ENCODE peak calls at places on chromosomes 12 and 14, in nine cellular contexts. W is mucosa of descending colon, P is psoas muscle, B is K562, Z is ovary, D is breast epithelium, G is uterus, U is endothelial cell of umbilical vein, M is thyroid gland. S is an unnamed sample. For H3K4me1, the result is how much of the 10 kb centered on the place peaks cover.

GRCh38 chr14:20587489-20588154 is at the start of gene RNASE11:
- DNase-seq in D (no peak), W (no peak), Z (no peak), M (peak), P (no peak), G (no peak), U (no peak), B (no peak), S (no peak)

GRCh38 chr12:119692410-119692809 is 24.5 kb downstream of the PRKAB1 start:
- DNase-seq in M (no peak), P (no peak), D (no peak), B (no peak), G (no peak), Z (no peak), U (peak), W (no peak), S (no peak)

GRCh38 chr12:25135531-25136154 is 59.3 kb downstream of the DNAI7 start:
- DNase-seq in W (peak), D (no peak), G (no peak), M (peak), Z (no peak), P (no peak), U (no peak), B (no peak), S (no peak)

GRCh38 chr14:91827746-91828145 is 39.6 kb downstream of the TC2N start:
- DNase-seq in B (no peak), D (no peak), Z (no peak), M (no peak), G (no peak), P (no peak), U (no peak), W (no peak), S (no peak)

GRCh38 chr14:76782885-76783566 is 21.8 kb downstream of the VASH1 start:
- DNase-seq in Z (peak), D (no peak), P (no peak), U (no peak), G (no peak), B (no peak), W (no peak), M (no peak), S (peak)

GRCh38 chr14:26828741-26829140 is 230.9 kb upstream of the NOVA1 start:
- DNase-seq in G (no peak), M (no peak), D (no peak), Z (no peak), W (no peak), B (no peak), U (no peak), P (no peak), S (no peak)

GRCh38 chr12:119842380-119842779 is 34.7 kb downstream of the CIT start:
- DNase-seq in P (no peak), Z (no peak), G (no peak), M (no peak), U (no peak), D (no peak), W (no peak), B (no peak), S (no peak)

GRCh38 chr14:93033983-93034670 is 81.6 kb downstream of the ITPK1 start:
- DNase-seq in Z (no peak), U (no peak), M (no peak), B (peak), D (no peak), P (no peak), G (no peak), W (no peak), S (no peak)

GRCh38 chr14:80523518-80524117 is 312.3 kb upstream of the DIO2 start:
- DNase-seq in P (no peak), G (no peak), Z (no peak), M (no peak), B (no peak), W (peak), D (no peak), U (peak), S (no peak)

GRCh38 chr12:27434673-27435565 is 11.6 kb upstream of the SMCO2 start:
- DNase-seq in P (no peak), M (peak), U (peak), W (peak), D (no peak), G (no peak), B (peak), Z (no peak), S (no peak)

GRCh38 chr14:90758959-90759358 is 57.3 kb downstream of the TTC7B start:
- DNase-seq in P (peak), D (no peak), W (peak), U (peak), Z (peak), B (no peak), M (peak), G (peak), S (peak)

GRCh38 chr12:130162267-130162666 is at the start of gene FZD10:
- DNase-seq in W (peak), M (peak), D (no peak), Z (peak), G (peak), P (no peak), U (no peak), B (no peak), S (peak)

GRCh38 chr12:130164931-130165330 is 2.7 kb downstream of the FZD10 start:
- DNase-seq in P (no peak), D (no peak), W (no peak), G (no peak), M (no peak), U (no peak), B (no peak), Z (no peak), S (no peak)

GRCh38 chr12:130162771-130163460 is 652 bp downstream of the FZD10 start:
- DNase-seq in D (no peak), G (no peak), U (no peak), Z (no peak), B (no peak), P (no peak), W (no peak), M (no peak), S (no peak)

GRCh38 chr12:130164216-130164542 is 1.9 kb downstream of the FZD10 start:
- DNase-seq in P (no peak), M (no peak), G (no peak), U (no peak), D (no peak), B (no peak), W (no peak), Z (no peak), S (no peak)

DNA sequence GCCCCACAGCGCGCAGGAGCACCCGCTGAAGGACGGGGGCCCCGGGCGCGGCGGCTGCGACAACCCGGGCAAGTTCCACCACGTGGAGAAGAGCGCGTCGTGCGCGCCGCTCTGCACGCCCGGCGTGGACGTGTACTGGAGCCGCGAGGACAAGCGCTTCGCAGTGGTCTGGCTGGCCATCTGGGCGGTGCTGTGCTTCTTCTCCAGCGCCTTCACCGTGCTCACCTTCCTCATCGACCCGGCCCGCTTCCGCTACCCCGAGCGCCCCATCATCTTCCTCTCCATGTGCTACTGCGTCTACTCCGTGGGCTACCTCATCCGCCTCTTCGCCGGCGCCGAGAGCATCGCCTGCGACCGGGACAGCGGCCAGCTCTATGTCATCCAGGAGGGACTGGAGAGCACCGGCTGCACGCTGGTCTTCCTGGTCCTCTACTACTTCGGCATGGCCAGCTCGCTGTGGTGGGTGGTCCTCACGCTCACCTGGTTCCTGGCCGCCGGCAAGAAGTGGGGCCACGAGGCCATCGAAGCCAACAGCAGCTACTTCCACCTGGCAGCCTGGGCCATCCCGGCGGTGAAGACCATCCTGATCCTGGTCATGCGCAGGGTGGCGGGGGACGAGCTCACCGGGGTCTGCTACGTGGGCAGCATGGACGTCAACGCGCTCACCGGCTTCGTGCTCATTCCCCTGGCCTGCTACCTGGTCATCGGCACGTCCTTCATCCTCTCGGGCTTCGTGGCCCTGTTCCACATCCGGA is 1.4 kb downstream of the FZD10 start:
- DNase-seq in D (no peak), P (no peak), B (no peak), Z (no peak), U (no peak), G (no peak), M (no peak), W (no peak), S (no peak)
- H3K4me3 ChIP-seq in D (peak), P (peak), B (no peak), Z (no peak), U (no peak), G (no peak), M (no peak), W (no peak), S (no peak)

GRCh38 chr12:2851931-2852330 is 4.9 kb downstream of the TEX52 start:
- DNase-seq in B (no peak), M (no peak), D (no peak), Z (no peak), U (no peak), P (no peak), G (no peak), W (no peak), S (no peak)

GRCh38 chr12:2854669-2855453 is 2.0 kb downstream of the TEX52 start:
- DNase-seq in B (no peak), M (no peak), G (no peak), P (no peak), D (no peak), W (peak), Z (no peak), U (no peak), S (peak)

GRCh38 chr12:2855546-2855945 is 1.3 kb downstream of the TEX52 start:
- DNase-seq in D (no peak), B (no peak), W (no peak), G (no peak), P (no peak), U (no peak), Z (no peak), M (no peak), S (no peak)

GRCh38 chr12:2856051-2856450 is 788 bp downstream of the TEX52 start:
- DNase-seq in M (no peak), W (no peak), Z (no peak), B (no peak), U (no peak), G (no peak), D (no peak), P (no peak), S (no peak)

GRCh38 chr12:2853626-2854025 is 3.2 kb downstream of the TEX52 start:
- DNase-seq in U (peak), B (peak), P (peak), G (peak), W (peak), M (peak), D (peak), Z (peak), S (peak)
- TF ChIP-seq CTCF in U (peak), B (peak), P (peak), G (peak), W (peak), M (peak), D (peak), Z (peak), S (peak)

GRCh38 chr14:54105898-54106297 is 149.3 kb upstream of the BMP4 start:
- DNase-seq in M (peak), Z (no peak), W (no peak), U (no peak), B (no peak), D (no peak), G (no peak), P (no peak), S (no peak)
- H3K4me1 ChIP-seq in M (under half), Z (under half), W (under half), U (under half), B (under half), D (under half), G (under half), P (under half), S (under half)

DNA sequence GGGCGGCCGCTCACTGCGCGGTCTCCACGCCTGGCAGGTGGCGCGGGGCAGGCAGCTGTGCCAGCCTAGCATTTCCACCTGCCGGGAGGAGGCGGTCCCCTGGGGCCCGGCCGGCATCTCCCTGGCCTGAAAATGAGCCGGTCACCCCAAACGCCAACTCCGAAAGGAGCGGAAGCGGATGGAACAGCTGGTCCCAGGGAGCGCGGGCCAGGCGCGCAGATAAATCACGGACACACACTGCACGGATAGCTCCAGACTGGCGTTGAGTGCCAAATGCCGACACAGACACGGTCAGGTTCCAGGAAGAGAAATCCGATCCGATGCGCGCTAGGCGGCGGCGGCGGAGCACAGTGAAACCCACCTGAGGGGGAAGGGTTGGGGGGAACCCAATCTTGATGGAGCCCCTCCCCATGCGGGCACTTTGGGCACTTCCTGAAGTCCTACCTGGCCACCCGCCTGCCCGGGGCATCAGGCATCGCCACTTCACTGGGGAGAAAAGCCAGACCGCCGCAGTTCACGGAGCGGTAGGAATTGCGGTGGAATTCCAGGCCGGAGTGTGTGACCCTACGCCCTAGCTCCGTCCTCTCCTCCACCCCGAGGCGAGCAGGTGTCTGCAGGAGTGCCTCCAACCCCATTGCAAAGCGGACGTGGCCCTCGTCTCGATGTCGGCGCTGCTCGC is 624 bp upstream of the PLEKHD1 start:
- DNase-seq in D (peak), W (peak), P (peak), G (no peak), U (no peak), M (peak), Z (peak), B (no peak), S (peak)
- H3K4me3 ChIP-seq in D (peak), W (no peak), P (peak), G (no peak), U (no peak), M (peak), Z (peak), B (no peak), S (peak)

GRCh38 chr14:83004456-83005006 is 1470.9 kb upstream of the SEL1L start:
- DNase-seq in G (no peak), M (no peak), P (no peak), W (no peak), B (no peak), U (no peak), D (no peak), Z (no peak), S (no peak)

GRCh38 chr14:82999802-83000201 is 1466.1 kb upstream of the SEL1L start:
- DNase-seq in W (no peak), P (no peak), M (no peak), D (no peak), G (no peak), U (no peak), B (no peak), Z (no peak), S (peak)
- TF ChIP-seq CTCF in W (no peak), P (no peak), M (peak), D (no peak), G (no peak), U (no peak), B (no peak), Z (no peak), S (no peak)

S was measured in body of pancreas.